ENCODE peak calls at places on chromosomes 16 and 17, in six cellular contexts. One of them, this sample, is unnamed.

GRCh38 chr16:70526403-70526802 is 2.8 kb downstream of the SF3B3 start:
- DNase-seq in progenitor cell of endocrine pancreas: no peak
- DNase-seq in sigmoid colon: no peak
- DNase-seq in left ventricle myocardium inferior: no peak
- DNase-seq in activated naive CD4-positive, alpha-beta T cell treated with anti-CD3 and anti-CD28 coated beads, Interleukin-2, amount 10 ng/mL, durations not matched to agents 7 days and 5 days: no peak
- DNase-seq in heart right ventricle: no peak
- DNase-seq in this sample: no peak

GRCh38 chr16:49311823-49312222 is 30.2 kb upstream of the CBLN1 start:
- DNase-seq in left ventricle myocardium inferior: no peak
- DNase-seq in progenitor cell of endocrine pancreas: no peak
- DNase-seq in activated naive CD4-positive, alpha-beta T cell treated with anti-CD3 and anti-CD28 coated beads, Interleukin-2, amount 10 ng/mL, durations not matched to agents 7 days and 5 days: no peak
- DNase-seq in sigmoid colon: no peak
- DNase-seq in heart right ventricle: no peak
- DNase-seq in this sample: no peak

GRCh38 chr17:40015005-40015997 is at the start of gene CSF3:
- DNase-seq in heart right ventricle: no peak
- DNase-seq in left ventricle myocardium inferior: no peak
- DNase-seq in activated naive CD4-positive, alpha-beta T cell treated with anti-CD3 and anti-CD28 coated beads, Interleukin-2, amount 10 ng/mL, durations not matched to agents 7 days and 5 days: no peak
- DNase-seq in sigmoid colon: no peak
- DNase-seq in progenitor cell of endocrine pancreas: no peak
- DNase-seq in this sample: no peak

GRCh38 chr16:10541396-10541795 is 39.0 kb downstream of the EMP2 start:
- DNase-seq in sigmoid colon: peak; percentile 71
- DNase-seq in activated naive CD4-positive, alpha-beta T cell treated with anti-CD3 and anti-CD28 coated beads, Interleukin-2, amount 10 ng/mL, durations not matched to agents 7 days and 5 days: no peak
- DNase-seq in heart right ventricle: no peak
- DNase-seq in progenitor cell of endocrine pancreas: no peak
- DNase-seq in left ventricle myocardium inferior: peak; percentile 33
- DNase-seq in this sample: no peak

GRCh38 chr16:67562918-67563707 is 787 bp downstream of the CTCF start:
- DNase-seq in progenitor cell of endocrine pancreas: peak; percentile 54
- DNase-seq in sigmoid colon: peak; percentile 79
- DNase-seq in heart right ventricle: peak; percentile 50
- DNase-seq in left ventricle myocardium inferior: peak; percentile 69
- DNase-seq in activated naive CD4-positive, alpha-beta T cell treated with anti-CD3 and anti-CD28 coated beads, Interleukin-2, amount 10 ng/mL, durations not matched to agents 7 days and 5 days: peak; percentile 70
- DNase-seq in this sample: peak; percentile 82

GRCh38 chr16:74567901-74568300 is 39.0 kb downstream of the GLG1 start:
- DNase-seq in activated naive CD4-positive, alpha-beta T cell treated with anti-CD3 and anti-CD28 coated beads, Interleukin-2, amount 10 ng/mL, durations not matched to agents 7 days and 5 days: no peak
- DNase-seq in heart right ventricle: no peak
- DNase-seq in sigmoid colon: no peak
- DNase-seq in left ventricle myocardium inferior: no peak
- DNase-seq in progenitor cell of endocrine pancreas: no peak
- DNase-seq in this sample: no peak

GRCh38 chr17:39283896-39284295 is 58.2 kb upstream of the STAC2 start:
- DNase-seq in progenitor cell of endocrine pancreas: no peak
- DNase-seq in heart right ventricle: no peak
- DNase-seq in sigmoid colon: no peak
- DNase-seq in activated naive CD4-positive, alpha-beta T cell treated with anti-CD3 and anti-CD28 coated beads, Interleukin-2, amount 10 ng/mL, durations not matched to agents 7 days and 5 days: no peak
- DNase-seq in left ventricle myocardium inferior: no peak
- DNase-seq in this sample: no peak

GRCh38 chr16:87686697-87687570 is 78.9 kb downstream of the KLHDC4 start:
- DNase-seq in left ventricle myocardium inferior: no peak
- DNase-seq in activated naive CD4-positive, alpha-beta T cell treated with anti-CD3 and anti-CD28 coated beads, Interleukin-2, amount 10 ng/mL, durations not matched to agents 7 days and 5 days: no peak
- DNase-seq in progenitor cell of endocrine pancreas: no peak
- DNase-seq in heart right ventricle: no peak
- DNase-seq in sigmoid colon: no peak
- DNase-seq in this sample: no peak

GRCh38 chr17:55642741-55643140 is 79.9 kb downstream of the TMEM100 start:
- DNase-seq in activated naive CD4-positive, alpha-beta T cell treated with anti-CD3 and anti-CD28 coated beads, Interleukin-2, amount 10 ng/mL, durations not matched to agents 7 days and 5 days: no peak
- DNase-seq in sigmoid colon: no peak
- DNase-seq in left ventricle myocardium inferior: no peak
- DNase-seq in heart right ventricle: no peak
- DNase-seq in progenitor cell of endocrine pancreas: no peak
- DNase-seq in this sample: no peak

GRCh38 chr17:5793899-5794298 is 209.6 kb upstream of the NLRP1 start:
- DNase-seq in left ventricle myocardium inferior: no peak
- DNase-seq in sigmoid colon: no peak
- DNase-seq in heart right ventricle: no peak
- DNase-seq in activated naive CD4-positive, alpha-beta T cell treated with anti-CD3 and anti-CD28 coated beads, Interleukin-2, amount 10 ng/mL, durations not matched to agents 7 days and 5 days: no peak
- DNase-seq in progenitor cell of endocrine pancreas: no peak
- DNase-seq in this sample: no peak

GRCh38 chr16:52573365-52574104 is 26.6 kb upstream of the TOX3 start:
- DNase-seq in activated naive CD4-positive, alpha-beta T cell treated with anti-CD3 and anti-CD28 coated beads, Interleukin-2, amount 10 ng/mL, durations not matched to agents 7 days and 5 days: no peak
- DNase-seq in left ventricle myocardium inferior: no peak
- DNase-seq in heart right ventricle: no peak
- DNase-seq in progenitor cell of endocrine pancreas: no peak
- DNase-seq in sigmoid colon: no peak
- DNase-seq in this sample: no peak

GRCh38 chr17:66892286-66892685 is 57.4 kb downstream of the CACNG5 start:
- DNase-seq in heart right ventricle: no peak
- DNase-seq in activated naive CD4-positive, alpha-beta T cell treated with anti-CD3 and anti-CD28 coated beads, Interleukin-2, amount 10 ng/mL, durations not matched to agents 7 days and 5 days: no peak
- DNase-seq in left ventricle myocardium inferior: no peak
- DNase-seq in sigmoid colon: no peak
- DNase-seq in progenitor cell of endocrine pancreas: no peak
- DNase-seq in this sample: no peak

GRCh38 chr16:85661131-85662035 is 27.4 kb downstream of the GINS2 start:
- DNase-seq in heart right ventricle: no peak
- DNase-seq in sigmoid colon: peak; percentile 58
- DNase-seq in left ventricle myocardium inferior: no peak
- DNase-seq in activated naive CD4-positive, alpha-beta T cell treated with anti-CD3 and anti-CD28 coated beads, Interleukin-2, amount 10 ng/mL, durations not matched to agents 7 days and 5 days: no peak
- DNase-seq in progenitor cell of endocrine pancreas: no peak
- DNase-seq in this sample: no peak

GRCh38 chr16:84827131-84827574 is 7.4 kb downstream of the CRISPLD2 start:
- DNase-seq in sigmoid colon: peak; percentile 92
- DNase-seq in activated naive CD4-positive, alpha-beta T cell treated with anti-CD3 and anti-CD28 coated beads, Interleukin-2, amount 10 ng/mL, durations not matched to agents 7 days and 5 days: no peak
- DNase-seq in heart right ventricle: no peak
- DNase-seq in progenitor cell of endocrine pancreas: no peak
- DNase-seq in left ventricle myocardium inferior: no peak
- DNase-seq in this sample: no peak

GRCh38 chr17:49239963-49240362 is 9.4 kb upstream of the PHOSPHO1 start:
- DNase-seq in sigmoid colon: no peak
- DNase-seq in left ventricle myocardium inferior: no peak
- DNase-seq in activated naive CD4-positive, alpha-beta T cell treated with anti-CD3 and anti-CD28 coated beads, Interleukin-2, amount 10 ng/mL, durations not matched to agents 7 days and 5 days: no peak
- DNase-seq in heart right ventricle: no peak
- DNase-seq in progenitor cell of endocrine pancreas: no peak
- DNase-seq in this sample: no peak

GRCh38 chr17:82098939-82099765 is 1.1 kb upstream of the FASN start:
- DNase-seq in progenitor cell of endocrine pancreas: no peak
- DNase-seq in left ventricle myocardium inferior: no peak
- DNase-seq in activated naive CD4-positive, alpha-beta T cell treated with anti-CD3 and anti-CD28 coated beads, Interleukin-2, amount 10 ng/mL, durations not matched to agents 7 days and 5 days: no peak
- DNase-seq in sigmoid colon: no peak
- DNase-seq in heart right ventricle: no peak
- DNase-seq in this sample: no peak

GRCh38 chr17:39950871-39951348 is 11.9 kb upstream of the GSDMA start:
- DNase-seq in activated naive CD4-positive, alpha-beta T cell treated with anti-CD3 and anti-CD28 coated beads, Interleukin-2, amount 10 ng/mL, durations not matched to agents 7 days and 5 days: no peak
- DNase-seq in progenitor cell of endocrine pancreas: no peak
- DNase-seq in heart right ventricle: peak; percentile 66
- DNase-seq in sigmoid colon: no peak
- DNase-seq in left ventricle myocardium inferior: peak; percentile 44
- DNase-seq in this sample: no peak

GRCh38 chr17:67685351-67685750 is 32.4 kb upstream of the NOL11 start:
- DNase-seq in sigmoid colon: no peak
- DNase-seq in heart right ventricle: no peak
- DNase-seq in progenitor cell of endocrine pancreas: no peak
- DNase-seq in left ventricle myocardium inferior: no peak
- DNase-seq in activated naive CD4-positive, alpha-beta T cell treated with anti-CD3 and anti-CD28 coated beads, Interleukin-2, amount 10 ng/mL, durations not matched to agents 7 days and 5 days: no peak
- DNase-seq in this sample: no peak

GRCh38 chr16:49620158-49620867 is 235.6 kb downstream of the ZNF423 start:
- DNase-seq in heart right ventricle: peak; percentile 74
- DNase-seq in progenitor cell of endocrine pancreas: no peak
- DNase-seq in activated naive CD4-positive, alpha-beta T cell treated with anti-CD3 and anti-CD28 coated beads, Interleukin-2, amount 10 ng/mL, durations not matched to agents 7 days and 5 days: no peak
- DNase-seq in left ventricle myocardium inferior: peak; percentile 84
- DNase-seq in sigmoid colon: peak; percentile 89
- DNase-seq in this sample: peak; percentile 87

GRCh38 chr17:65055708-65056638 is 567 bp downstream of the GNA13 start:
- DNase-seq in progenitor cell of endocrine pancreas: peak; percentile 40
- DNase-seq in heart right ventricle: peak; percentile 69
- DNase-seq in left ventricle myocardium inferior: peak; percentile 63
- DNase-seq in activated naive CD4-positive, alpha-beta T cell treated with anti-CD3 and anti-CD28 coated beads, Interleukin-2, amount 10 ng/mL, durations not matched to agents 7 days and 5 days: peak; percentile 66
- DNase-seq in sigmoid colon: peak; percentile 88
- DNase-seq in this sample: peak; percentile 86

GRCh38 chr16:57585051-57585687 is 42.7 kb downstream of the ADGRG5 start:
- DNase-seq in sigmoid colon: peak; percentile 8
- DNase-seq in heart right ventricle: no peak
- DNase-seq in progenitor cell of endocrine pancreas: no peak
- DNase-seq in activated naive CD4-positive, alpha-beta T cell treated with anti-CD3 and anti-CD28 coated beads, Interleukin-2, amount 10 ng/mL, durations not matched to agents 7 days and 5 days: no peak
- DNase-seq in left ventricle myocardium inferior: no peak
- DNase-seq in this sample: no peak

GRCh38 chr17:1108810-1109605 is 70.8 kb downstream of the ABR start:
- DNase-seq in activated naive CD4-positive, alpha-beta T cell treated with anti-CD3 and anti-CD28 coated beads, Interleukin-2, amount 10 ng/mL, durations not matched to agents 7 days and 5 days: peak; percentile 84
- DNase-seq in sigmoid colon: peak; percentile 80
- DNase-seq in left ventricle myocardium inferior: peak; percentile 78
- DNase-seq in heart right ventricle: peak; percentile 68
- DNase-seq in progenitor cell of endocrine pancreas: no peak
- DNase-seq in this sample: peak; percentile 88

GRCh38 chr17:50660042-50660886 is 25.6 kb downstream of the ABCC3 start:
- DNase-seq in activated naive CD4-positive, alpha-beta T cell treated with anti-CD3 and anti-CD28 coated beads, Interleukin-2, amount 10 ng/mL, durations not matched to agents 7 days and 5 days: peak; percentile 12
- DNase-seq in progenitor cell of endocrine pancreas: no peak
- DNase-seq in heart right ventricle: no peak
- DNase-seq in left ventricle myocardium inferior: peak; percentile 46
- DNase-seq in sigmoid colon: no peak
- DNase-seq in this sample: no peak

GRCh38 chr17:42667088-42667951 is 8.2 kb downstream of the TUBG2 start:
- DNase-seq in sigmoid colon: no peak
- DNase-seq in progenitor cell of endocrine pancreas: no peak
- DNase-seq in heart right ventricle: peak; percentile 36
- DNase-seq in left ventricle myocardium inferior: no peak
- DNase-seq in activated naive CD4-positive, alpha-beta T cell treated with anti-CD3 and anti-CD28 coated beads, Interleukin-2, amount 10 ng/mL, durations not matched to agents 7 days and 5 days: no peak
- DNase-seq in this sample: no peak